ENCODE peak calls at places on chromosomes 3 and 15, in seven cellular contexts. N is RWPE2; K is kidney; W is naive thymus-derived CD4-positive, alpha-beta T cell; R is mesenchymal stem cell; P is tibial nerve; L is mammary epithelial cell. T is an unnamed sample.

GRCh38 chr3:184741798-184742675 is 30.2 kb upstream of the MAGEF1 start:
- DNase-seq in R (no peak), P (no peak), W (no peak), N (peak; percentile 21), L (no peak), K (no peak), T (no peak)

GRCh38 chr3:195063596-195064193 is 207.3 kb downstream of the XXYLT1 start:
- DNase-seq in N (peak; percentile 17), R (no peak), P (no peak), W (no peak), L (no peak), K (peak; percentile 52), T (no peak)

GRCh38 chr3:178367817-178368617 is 168.2 kb upstream of the KCNMB2 start:
- DNase-seq in K (no peak), P (no peak), L (no peak), W (no peak), R (no peak), N (no peak), T (no peak)

GRCh38 chr3:97979610-97980009 is 7.4 kb upstream of the RIOX2 start:
- DNase-seq in K (no peak), L (no peak), P (no peak), N (no peak), W (no peak), R (no peak), T (no peak)

GRCh38 chr3:19485267-19485666 is 337.0 kb downstream of the KCNH8 start:
- DNase-seq in N (no peak), R (no peak), W (no peak), L (no peak), P (no peak), K (no peak), T (no peak)

GRCh38 chr3:66485291-66485968 is 15.4 kb downstream of the LRIG1 start:
- DNase-seq in W (no peak), R (peak; percentile 93), K (no peak), L (no peak), P (no peak), N (no peak), T (no peak)

GRCh38 chr15:40047413-40048154 is 8.6 kb upstream of the SRP14 start:
- DNase-seq in N (peak; percentile 85), P (no peak), L (peak; percentile 77), R (peak; percentile 92), K (peak; percentile 84), W (no peak), T (peak; percentile 18)

GRCh38 chr3:186940965-186941364 is 10.6 kb downstream of the ST6GAL1 start:
- DNase-seq in R (peak; percentile 32), K (no peak), L (no peak), W (no peak), P (no peak), N (no peak), T (no peak)

GRCh38 chr3:75220932-75221331 is 443.2 kb upstream of the FRG2C start:
- DNase-seq in L (no peak), P (no peak), K (no peak), N (no peak), W (no peak), R (no peak), T (no peak)

GRCh38 chr3:165983284-165983683 is 146.1 kb upstream of the BCHE start:
- DNase-seq in W (no peak), R (peak; percentile 41), K (no peak), P (no peak), N (no peak), L (no peak), T (no peak)

GRCh38 chr3:61331937-61332590 is 80.8 kb upstream of the FHIT start:
- DNase-seq in P (no peak), K (no peak), R (no peak), N (no peak), L (no peak), W (no peak), T (no peak)

GRCh38 chr3:27591321-27591711 is 107.1 kb upstream of the SLC4A7 start:
- DNase-seq in L (no peak), R (no peak), N (no peak), W (no peak), K (no peak), P (no peak), T (no peak)

GRCh38 chr15:65769482-65769881 is 22.6 kb downstream of the DENND4A start:
- DNase-seq in P (no peak), N (no peak), R (no peak), W (no peak), K (no peak), L (no peak), T (no peak)

GRCh38 chr15:93495799-93496637 is 407.0 kb upstream of the RGMA start:
- DNase-seq in R (no peak), N (no peak), L (peak; percentile 12), P (no peak), W (no peak), K (no peak), T (no peak)

GRCh38 chr3:58556001-58556400 is 19.0 kb upstream of the ACOX2 start:
- DNase-seq in W (no peak), R (no peak), P (no peak), L (no peak), N (no peak), K (no peak), T (no peak)

GRCh38 chr3:105802073-105802706 is 66.6 kb downstream of the CBLB start:
- DNase-seq in L (no peak), K (no peak), P (no peak), N (no peak), R (no peak), W (no peak), T (no peak)

GRCh38 chr15:84973492-84974460 is 7.9 kb upstream of the PDE8A start:
- DNase-seq in N (no peak), R (no peak), P (no peak), K (no peak), L (no peak), W (no peak), T (no peak)

GRCh38 chr3:97871206-97871605 is 49.4 kb downstream of the CRYBG3 start:
- DNase-seq in K (no peak), P (no peak), N (no peak), L (no peak), W (no peak), R (no peak), T (no peak)

GRCh38 chr3:54228806-54229205 is 106.5 kb downstream of the CACNA2D3 start:
- DNase-seq in N (no peak), R (no peak), L (no peak), W (no peak), K (no peak), P (no peak), T (no peak)

GRCh38 chr3:134126153-134126552 is 96.4 kb upstream of the SLCO2A1 start:
- DNase-seq in W (no peak), N (no peak), L (no peak), P (no peak), R (no peak), K (no peak), T (no peak)

GRCh38 chr15:34011476-34011875 is 27.5 kb downstream of the AVEN start:
- DNase-seq in R (no peak), P (no peak), N (no peak), K (no peak), W (no peak), L (no peak), T (no peak)

GRCh38 chr15:68224546-68225250 is 4.8 kb downstream of the CLN6 start:
- DNase-seq in K (no peak), P (no peak), L (no peak), R (no peak), N (peak; percentile 40), W (no peak), T (no peak)

GRCh38 chr3:10928961-10929471 is 63.5 kb upstream of the SLC6A1 start:
- DNase-seq in W (no peak), K (no peak), N (peak; percentile 29), P (no peak), L (no peak), R (no peak), T (no peak)

GRCh38 chr3:35500641-35501353 is 138.5 kb upstream of the ARPP21 start:
- DNase-seq in R (no peak), L (no peak), K (no peak), N (no peak), P (no peak), W (no peak), T (no peak)

GRCh38 chr3:160797306-160797705 is 41.3 kb downstream of the PPM1L start:
- DNase-seq in R (no peak), W (no peak), P (no peak), L (no peak), K (no peak), N (no peak), T (no peak)

GRCh38 chr3:144772372-144772771 is 800.7 kb downstream of the DIPK2A start:
- DNase-seq in L (no peak), P (no peak), K (no peak), N (no peak), R (no peak), W (no peak), T (no peak)

GRCh38 chr3:144777941-144778340 is 806.3 kb downstream of the DIPK2A start:
- DNase-seq in L (no peak), W (no peak), P (no peak), K (no peak), N (no peak), R (no peak), T (no peak)

GRCh38 chr3:144773344-144773743 is 801.7 kb downstream of the DIPK2A start:
- DNase-seq in K (no peak), N (no peak), R (no peak), L (no peak), P (no peak), W (no peak), T (no peak)

GRCh38 chr3:144774897-144775296 is 803.3 kb downstream of the DIPK2A start:
- DNase-seq in R (no peak), W (no peak), L (no peak), K (no peak), N (no peak), P (no peak), T (no peak)

DNA sequence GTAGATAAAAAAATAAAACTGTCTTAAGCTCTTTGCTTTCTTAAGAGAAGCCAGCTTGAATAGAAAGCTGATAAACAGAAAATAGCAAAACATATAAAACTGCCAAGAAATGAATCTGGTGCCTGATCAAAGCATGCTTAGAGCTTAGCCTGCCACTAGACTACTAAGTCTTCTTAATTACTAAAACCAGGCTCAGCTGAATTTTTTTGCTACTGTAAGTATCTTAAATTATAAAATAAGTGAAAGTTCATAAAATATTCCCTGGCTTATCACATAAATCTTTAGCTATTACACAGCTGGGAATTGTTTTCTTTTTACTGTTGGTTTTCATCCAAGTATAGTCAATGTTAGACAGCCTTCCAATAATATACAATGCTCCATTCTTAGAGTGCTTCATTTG is 804.0 kb downstream of the DIPK2A start:
- DNase-seq in N (no peak), L (no peak), W (no peak), P (no peak), K (no peak), R (no peak), T (no peak)
- H3K27ac ChIP-seq in N (no peak overlapping the region), L (no peak overlapping the region), W (no peak overlapping the region), P (no peak overlapping the region), K (no peak overlapping the region), R (no peak overlapping the region), T (no peak overlapping the region)

GRCh38 chr3:100348727-100349126 is 14.2 kb downstream of the NIT2 start:
- DNase-seq in K (no peak), R (no peak), N (no peak), P (no peak), L (no peak), W (no peak), T (no peak)
- H3K36me3 ChIP-seq in K (peaks cover 45% of the 10 kb centered on the region), R (peaks cover 27% of the 10 kb centered on the region), N (peaks cover 87% of the 10 kb centered on the region), P (peaks cover 20% of the 10 kb centered on the region), L (peaks cover 37% of the 10 kb centered on the region), W (peaks cover 7% of the 10 kb centered on the region), T (peaks cover 32% of the 10 kb centered on the region)

GRCh38 chr3:152193673-152194267 is 75.0 kb upstream of the MBNL1 start:
- DNase-seq in L (no peak), N (no peak), P (no peak), R (no peak), K (no peak), W (peak; percentile 50), T (peak; percentile 79)
- H3K27ac ChIP-seq in L (no peak overlapping the region), N (no peak overlapping the region), P (no peak overlapping the region), R (no peak overlapping the region), K (no peak overlapping the region), W (peak overlapping the region; percentile 70), T (peak overlapping the region; percentile 62)

GRCh38 chr3:8524249-8524648 is 22.6 kb downstream of the LMCD1 start:
- DNase-seq in L (peak; percentile 36), R (no peak), P (no peak), K (no peak), W (no peak), N (no peak), T (no peak)
- H3K36me3 ChIP-seq in L (no peaks in the 10 kb centered on the region), R (peaks cover 18% of the 10 kb centered on the region), P (no peaks in the 10 kb centered on the region), K (no peaks in the 10 kb centered on the region), W (no peaks in the 10 kb centered on the region), N (no peaks in the 10 kb centered on the region), T (no peaks in the 10 kb centered on the region)